ENCODE peak calls at places on chromosomes 5 and 9, in eight cellular contexts. B is GM10248; G is neural crest cell; M is Calu3; U is CD8-positive, alpha-beta T cell; Q is endothelial cell; C is progenitor cell of endocrine pancreas; H is foreskin fibroblast. S is an unnamed sample.
A peak's percentile ranks its signal among the peaks of the same experiment; 100 is the strongest.

GRCh38 chr5:68924490-68925145 is 169.2 kb upstream of the SLC30A5 start:
- DNase-seq in U (no peak), M (peak; percentile 75), B (no peak), C (no peak), Q (no peak), G (no peak), H (no peak), S (no peak)

GRCh38 chr5:58452566-58453258 is 7.2 kb downstream of the PLK2 start:
- DNase-seq in G (no peak), H (no peak), M (no peak), B (no peak), C (no peak), Q (no peak), U (no peak), S (no peak)

GRCh38 chr5:4777435-4777834 is 362.7 kb upstream of the ADAMTS16 start:
- DNase-seq in C (no peak), M (no peak), Q (no peak), G (no peak), B (no peak), U (no peak), H (no peak), S (no peak)

GRCh38 chr5:107365355-107366109 is 305.2 kb downstream of the EFNA5 start:
- DNase-seq in B (no peak), G (no peak), M (no peak), Q (no peak), C (no peak), U (no peak), H (peak; percentile 46), S (no peak)

GRCh38 chr9:133184971-133185370 is 21.3 kb upstream of the GBGT1 start:
- DNase-seq in Q (peak; percentile 33), H (peak; percentile 42), U (peak; percentile 17), G (peak; percentile 26), M (peak; percentile 38), C (no peak), B (peak; percentile 39), S (peak; percentile 49)

GRCh38 chr5:138138949-138139775 is at the start of gene NME5:
- DNase-seq in Q (peak; percentile 62), M (peak; percentile 76), C (peak; percentile 57), U (no peak), G (peak; percentile 62), B (peak; percentile 73), H (peak; percentile 23), S (peak; percentile 79)

GRCh38 chr5:72209515-72210115 is 102.3 kb downstream of the MAP1B start:
- DNase-seq in U (no peak), H (peak; percentile 57), C (no peak), Q (no peak), G (no peak), M (no peak), B (no peak), S (no peak)

GRCh38 chr5:38556599-38557308 is at the start of gene LIFR:
- DNase-seq in Q (peak; percentile 80), C (peak; percentile 81), H (peak; percentile 78), U (peak; percentile 10), M (peak; percentile 83), G (peak; percentile 79), B (peak; percentile 52), S (peak; percentile 59)

GRCh38 chr9:111944467-111944866 is 47.9 kb downstream of the UGCG start:
- DNase-seq in M (no peak), H (no peak), C (no peak), B (no peak), Q (no peak), G (no peak), U (no peak), S (no peak)

GRCh38 chr5:150525781-150526180 is 17.9 kb downstream of the NDST1 start:
- DNase-seq in G (no peak), U (no peak), H (no peak), C (no peak), M (no peak), Q (no peak), B (no peak), S (no peak)

GRCh38 chr5:133316346-133317343 is 264.8 kb downstream of the HSPA4 start:
- DNase-seq in M (peak; percentile 27), C (no peak), Q (peak; percentile 62), B (no peak), H (no peak), U (no peak), G (peak; percentile 20), S (no peak)

GRCh38 chr5:5351288-5352089 is 71.0 kb upstream of the ICE1 start:
- DNase-seq in G (no peak), B (no peak), H (no peak), Q (no peak), M (no peak), U (no peak), C (no peak), S (no peak)

GRCh38 chr5:74934949-74935751 is 69.0 kb upstream of the FAM169A start:
- DNase-seq in Q (peak; percentile 8), M (peak; percentile 63), H (peak; percentile 88), B (no peak), G (no peak), U (peak; percentile 10), C (no peak), S (no peak)

GRCh38 chr9:116760636-116761035 is 73.5 kb downstream of the TRIM32 start:
- DNase-seq in U (no peak), G (no peak), Q (peak; percentile 28), B (no peak), M (no peak), C (no peak), H (no peak), S (no peak)

GRCh38 chr5:278646-279045 is 7.2 kb downstream of the PDCD6 start:
- DNase-seq in Q (no peak), M (no peak), B (no peak), G (no peak), C (no peak), H (no peak), U (no peak), S (no peak)

GRCh38 chr9:37436540-37436939 is 14.0 kb downstream of the GRHPR start:
- DNase-seq in C (no peak), G (no peak), H (no peak), Q (no peak), M (no peak), B (no peak), U (no peak), S (no peak)

GRCh38 chr9:93952784-93953491 is 2.2 kb downstream of the BARX1 start:
- DNase-seq in H (no peak), M (no peak), Q (no peak), C (no peak), B (no peak), U (no peak), G (no peak), S (peak; percentile 46)

GRCh38 chr5:148574167-148574566 is 80.2 kb downstream of the HTR4 start:
- DNase-seq in U (no peak), Q (no peak), M (no peak), G (no peak), H (no peak), B (no peak), C (no peak), S (no peak)

GRCh38 chr5:89967806-89968444 is 441.6 kb downstream of the CETN3 start:
- DNase-seq in C (no peak), H (peak; percentile 20), Q (no peak), M (no peak), G (no peak), U (no peak), B (no peak), S (no peak)

GRCh38 chr9:82810902-82811301 is 252.0 kb downstream of the RASEF start:
- DNase-seq in U (no peak), M (peak; percentile 70), Q (no peak), H (no peak), B (no peak), C (no peak), G (no peak), S (no peak)

GRCh38 chr5:102911973-102912372 is 156.9 kb downstream of the PAM start:
- DNase-seq in B (no peak), G (no peak), Q (no peak), C (no peak), H (peak; percentile 55), M (no peak), U (no peak), S (no peak)

GRCh38 chr5:172245823-172246222 is 37.7 kb downstream of the UBTD2 start:
- DNase-seq in H (peak; percentile 6), C (no peak), G (no peak), U (no peak), M (no peak), B (no peak), Q (no peak), S (no peak)

GRCh38 chr9:91331849-91332248 is 29.9 kb downstream of the AUH start:
- DNase-seq in B (no peak), Q (no peak), G (no peak), C (no peak), M (no peak), H (no peak), U (no peak), S (no peak)

DNA sequence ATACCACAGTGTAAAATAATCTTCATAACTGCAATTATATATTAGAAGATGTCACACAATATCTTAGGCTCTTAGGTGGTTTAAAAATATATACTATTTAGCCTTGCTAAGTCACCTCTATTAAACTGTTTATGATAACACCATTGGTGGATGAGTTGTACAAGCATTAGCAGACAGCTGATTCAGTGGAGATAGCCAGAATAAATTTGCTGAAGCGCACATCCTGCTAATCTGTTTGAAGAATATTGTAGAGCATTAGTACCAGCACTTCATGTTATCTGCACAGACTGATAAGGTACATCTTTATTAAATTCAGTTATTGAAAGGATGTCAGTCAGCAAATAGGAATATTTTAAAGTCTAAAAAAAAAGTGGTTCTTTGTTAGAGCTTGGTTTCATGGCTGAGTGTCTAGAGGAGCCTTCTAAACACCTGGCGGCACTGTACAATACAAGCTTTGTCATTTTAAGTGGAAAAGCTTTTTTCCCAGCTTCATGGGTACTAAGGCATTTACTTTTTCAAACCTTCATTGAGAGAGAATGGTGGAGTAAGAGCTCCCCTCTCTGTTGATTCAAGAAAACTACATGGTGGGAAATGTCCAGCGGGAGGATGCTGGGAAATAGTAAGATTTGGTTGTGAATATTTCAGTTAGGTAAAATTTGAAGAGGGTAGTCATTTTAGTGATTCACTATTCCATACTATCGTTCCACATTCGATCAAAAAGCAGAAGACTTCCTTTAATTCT is 275.1 kb downstream of the SLF1 start:
- DNase-seq in H (no peak), G (no peak), M (no peak), U (no peak), B (no peak), C (no peak), Q (no peak), S (no peak)
- TF ChIP-seq CTCF in H (peak; percentile 32), G (peak; percentile 70), M (no peak), U (no peak), B (peak; percentile 17), C (peak; percentile 69), Q (peak; percentile 33), S (no peak)

GRCh38 chr5:111469293-111469896 is 42.9 kb downstream of the STARD4 start:
- DNase-seq in M (no peak), H (no peak), Q (no peak), G (no peak), C (no peak), B (no peak), U (no peak), S (no peak)
- TF ChIP-seq CTCF in M (no peak), H (no peak), Q (no peak), G (no peak), C (no peak), B (no peak), U (no peak), S (no peak)

GRCh38 chr9:128150594-128151342 is 1.5 kb downstream of the LCN2 start:
- DNase-seq in B (no peak), C (no peak), U (no peak), H (no peak), G (no peak), M (peak; percentile 73), Q (peak; percentile 56), S (no peak)
- TF ChIP-seq CTCF in B (peak; percentile 25), C (peak; percentile 40), U (no peak), H (no peak), G (peak; percentile 37), M (peak; percentile 35), Q (no peak), S (no peak)

GRCh38 chr9:130327070-130327780 is 61.7 kb downstream of the HMCN2 start:
- DNase-seq in G (no peak), U (no peak), B (no peak), C (no peak), H (no peak), Q (peak; percentile 60), M (no peak), S (no peak)
- TF ChIP-seq CTCF in G (peak; percentile 41), U (no peak), B (peak; percentile 9), C (peak; percentile 44), H (peak; percentile 23), Q (peak; percentile 48), M (no peak), S (no peak)

S was measured in GM13976.